ENCODE peak calls at places on chromosome 12, in four cellular contexts. One of them, this sample, is unnamed.

GRCh38 chr12:69933115-69933552 is 108.1 kb downstream of the MYRFL start:
- DNase-seq in K562: no peak
- DNase-seq in H1: peak; percentile 63
- DNase-seq in GM12878: no peak
- DNase-seq in this sample: no peak

GRCh38 chr12:125021771-125022170 is 28.3 kb downstream of the BRI3BP start:
- DNase-seq in H1: no peak
- DNase-seq in GM12878: no peak
- DNase-seq in K562: no peak
- DNase-seq in this sample: no peak

GRCh38 chr12:61513972-61514371 is 746.2 kb upstream of the USP15 start:
- DNase-seq in GM12878: no peak
- DNase-seq in K562: no peak
- DNase-seq in H1: no peak
- DNase-seq in this sample: no peak

GRCh38 chr12:32445356-32445755 is 46.0 kb downstream of the FGD4 start:
- DNase-seq in H1: no peak
- DNase-seq in K562: no peak
- DNase-seq in GM12878: no peak
- DNase-seq in this sample: no peak

GRCh38 chr12:69023840-69024239 is 90.9 kb upstream of the CPM start:
- DNase-seq in H1: no peak
- DNase-seq in K562: no peak
- DNase-seq in GM12878: no peak
- DNase-seq in this sample: no peak

GRCh38 chr12:133202493-133203343 is 21.4 kb downstream of the ZNF268 start:
- DNase-seq in H1: no peak
- DNase-seq in K562: no peak
- DNase-seq in GM12878: no peak
- DNase-seq in this sample: no peak

GRCh38 chr12:120342156-120342555 is 14.6 kb upstream of the PLA2G1B start:
- DNase-seq in GM12878: no peak
- DNase-seq in K562: no peak
- DNase-seq in H1: peak; percentile 54
- DNase-seq in this sample: no peak

GRCh38 chr12:98701166-98701565 is 56.1 kb downstream of the APAF1 start:
- DNase-seq in K562: no peak
- DNase-seq in H1: no peak
- DNase-seq in GM12878: no peak
- DNase-seq in this sample: no peak

GRCh38 chr12:125249932-125250331 is 184.7 kb downstream of the AACS start:
- DNase-seq in H1: no peak
- DNase-seq in K562: no peak
- DNase-seq in GM12878: no peak
- DNase-seq in this sample: no peak

GRCh38 chr12:115000038-115000437 is 316.1 kb upstream of the TBX3 start:
- DNase-seq in GM12878: peak; percentile 31
- DNase-seq in K562: no peak
- DNase-seq in H1: no peak
- DNase-seq in this sample: peak; percentile 52

GRCh38 chr12:43579240-43579639 is 27.2 kb upstream of the ADAMTS20 start:
- DNase-seq in H1: no peak
- DNase-seq in K562: no peak
- DNase-seq in GM12878: no peak
- DNase-seq in this sample: no peak

GRCh38 chr12:67884596-67884995 is 104.7 kb upstream of the IFNG-AS1 start:
- DNase-seq in GM12878: no peak
- DNase-seq in H1: no peak
- DNase-seq in K562: no peak
- DNase-seq in this sample: no peak

GRCh38 chr12:77974643-77975042 is 143.9 kb downstream of the NAV3 start:
- DNase-seq in K562: no peak
- DNase-seq in H1: no peak
- DNase-seq in GM12878: no peak
- DNase-seq in this sample: no peak
- H3K9ac ChIP-seq in K562: no peak overlapping the region
- H3K9ac ChIP-seq in H1: no peak overlapping the region
- H3K9ac ChIP-seq in GM12878: no peak overlapping the region
- H3K9ac ChIP-seq in this sample: no peak overlapping the region

DNA sequence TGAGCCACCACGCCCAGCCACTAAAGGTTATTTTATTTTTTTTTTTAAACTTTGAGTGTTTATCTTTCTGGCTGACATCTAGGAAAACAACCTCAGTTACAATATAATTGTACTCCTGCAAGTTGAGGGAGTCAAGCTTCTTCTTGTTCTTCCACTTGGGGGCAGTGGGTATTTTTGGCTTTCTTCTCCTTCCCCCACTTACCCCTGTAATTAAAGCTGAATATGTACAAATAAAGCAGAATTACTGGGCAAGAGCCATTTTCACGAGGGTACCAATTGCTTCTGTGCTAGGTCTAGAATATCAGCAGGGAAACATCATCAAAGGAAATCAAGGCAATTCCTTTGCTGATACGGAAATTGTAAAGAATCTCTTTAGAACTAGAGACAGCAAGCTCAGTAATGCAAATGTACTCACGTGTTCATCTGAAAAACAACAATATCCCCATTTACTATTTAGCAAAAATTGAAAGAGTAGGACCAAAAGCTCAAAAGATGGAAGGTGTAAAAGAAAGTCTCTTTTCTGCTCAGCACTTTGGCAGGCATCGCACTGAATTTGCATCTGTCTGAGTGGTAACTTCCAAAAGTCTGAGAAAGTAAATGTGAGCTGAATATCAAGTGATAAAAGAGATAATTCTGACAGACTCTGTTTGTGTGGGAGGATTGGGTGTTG is 72.8 kb downstream of the TAOK3 start:
- DNase-seq in H1: no peak
- DNase-seq in K562: peak; percentile 9
- DNase-seq in GM12878: no peak
- DNase-seq in this sample: no peak
- TF ChIP-seq CREB1 in H1: no peak
- TF ChIP-seq CREB1 in K562: no peak
- TF ChIP-seq CREB1 in GM12878: no peak
- TF ChIP-seq CREB1 in this sample: no peak

GRCh38 chr12:49627752-49628360 is 4.5 kb downstream of the PRPF40B start:
- DNase-seq in H1: no peak
- DNase-seq in K562: no peak
- DNase-seq in GM12878: no peak
- DNase-seq in this sample: no peak
- TF ChIP-seq MAX in H1: no peak
- TF ChIP-seq MAX in K562: no peak
- TF ChIP-seq MAX in GM12878: no peak
- TF ChIP-seq MAX in this sample: no peak

GRCh38 chr12:118356809-118357326 is 15.8 kb downstream of the TAOK3 start:
- DNase-seq in K562: no peak
- DNase-seq in H1: no peak
- DNase-seq in GM12878: no peak
- DNase-seq in this sample: no peak

GRCh38 chr12:118358008-118358359 is 14.7 kb downstream of the TAOK3 start:
- DNase-seq in GM12878: no peak
- DNase-seq in H1: no peak
- DNase-seq in K562: no peak
- DNase-seq in this sample: no peak

GRCh38 chr12:118359541-118359915 is 13.2 kb downstream of the TAOK3 start:
- DNase-seq in H1: no peak
- DNase-seq in GM12878: no peak
- DNase-seq in K562: no peak
- DNase-seq in this sample: no peak

GRCh38 chr12:118357327-118358007 is 15.2 kb downstream of the TAOK3 start:
- DNase-seq in K562: peak; percentile 90
- DNase-seq in GM12878: peak; percentile 62
- DNase-seq in H1: no peak
- DNase-seq in this sample: no peak

DNA sequence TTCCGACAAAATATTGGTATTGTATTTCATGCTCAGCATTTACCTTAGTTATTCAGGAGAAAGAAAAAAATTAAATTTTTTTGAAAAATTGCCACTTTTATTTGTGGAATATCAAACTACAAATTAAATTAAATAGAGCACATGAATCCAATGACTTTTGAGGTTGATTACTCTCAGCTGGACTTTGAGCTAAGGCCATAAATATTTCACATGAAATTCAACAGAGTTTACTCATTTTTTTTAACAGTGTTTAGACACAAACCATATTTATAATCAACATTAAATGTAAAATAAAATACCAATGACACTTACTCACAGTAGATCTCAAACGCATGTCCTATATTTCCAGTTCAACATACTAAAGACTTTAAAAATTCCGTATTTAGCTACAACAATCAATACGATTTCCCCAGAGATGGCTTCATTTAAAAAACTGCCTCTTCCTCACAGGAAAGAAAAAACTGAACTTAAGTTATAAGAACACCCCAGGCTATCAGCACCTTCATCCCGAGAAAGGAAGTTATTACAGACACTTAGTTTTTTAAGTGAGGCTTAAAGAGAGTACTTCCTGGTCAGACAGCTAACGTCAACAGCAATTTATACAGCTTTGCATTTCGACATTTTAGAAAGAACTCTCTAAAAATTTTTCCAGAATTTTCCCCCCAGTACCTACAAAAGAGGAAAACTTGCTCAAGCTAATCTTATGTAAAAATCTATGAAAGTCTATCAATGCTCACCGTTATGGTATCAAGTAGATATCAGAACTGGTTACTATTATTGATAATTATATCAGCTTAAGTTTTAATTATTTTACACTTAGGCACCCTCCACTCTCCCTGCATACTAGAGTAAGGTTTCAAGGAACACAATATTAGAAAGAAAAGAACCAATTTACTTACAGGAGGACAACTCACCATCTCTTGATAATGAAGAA is 13.8 kb downstream of the TAOK3 start:
- DNase-seq in GM12878: no peak
- DNase-seq in H1: no peak
- DNase-seq in K562: peak; percentile 33
- DNase-seq in this sample: no peak
- H3K9ac ChIP-seq in GM12878: peak overlapping the region; percentile 71
- H3K9ac ChIP-seq in H1: no peak overlapping the region
- H3K9ac ChIP-seq in K562: peak overlapping the region; percentile 87
- H3K9ac ChIP-seq in this sample: no peak overlapping the region

GRCh38 chr12:119171266-119171665 is 7.5 kb upstream of the HSPB8 start:
- DNase-seq in GM12878: no peak
- DNase-seq in H1: no peak
- DNase-seq in K562: no peak
- DNase-seq in this sample: no peak
- TF ChIP-seq CREB1 in GM12878: no peak
- TF ChIP-seq CREB1 in H1: no peak
- TF ChIP-seq CREB1 in K562: no peak
- TF ChIP-seq CREB1 in this sample: no peak

DNA sequence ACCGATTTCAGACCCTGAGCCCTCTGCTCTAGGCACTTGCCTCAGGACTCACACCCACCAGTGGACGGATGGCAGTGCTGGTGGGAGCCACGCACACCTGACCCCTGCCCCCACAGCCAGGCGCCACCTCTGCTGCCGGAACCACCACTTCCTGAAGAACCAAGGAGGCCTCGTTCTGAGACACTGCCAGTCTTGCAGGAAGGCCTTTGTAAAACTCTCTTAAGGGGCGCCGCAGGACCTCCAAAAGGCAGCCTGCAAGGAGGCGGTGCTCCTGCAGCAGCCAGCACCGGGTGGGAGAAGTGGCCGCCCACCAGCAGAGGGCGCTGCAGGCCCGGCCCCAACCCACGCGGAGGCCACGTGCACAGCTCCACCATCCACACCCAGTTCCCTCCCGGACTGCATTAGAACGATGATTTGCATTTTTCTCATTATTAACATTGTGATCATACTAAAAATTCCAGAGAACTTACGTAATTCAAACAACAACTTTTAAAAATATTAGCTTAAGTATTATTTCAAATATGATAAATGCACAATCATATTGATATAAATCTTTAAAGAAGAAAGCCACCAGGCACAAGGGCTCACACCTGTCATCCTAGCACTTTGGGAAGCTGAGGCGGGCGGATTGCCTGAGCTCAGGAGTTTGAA is 12.8 kb downstream of the STX2 start:
- DNase-seq in H1: peak; percentile 96
- DNase-seq in K562: peak; percentile 89
- DNase-seq in GM12878: no peak
- DNase-seq in this sample: peak; percentile 33
- TF ChIP-seq MAX in H1: peak; percentile 100
- TF ChIP-seq MAX in K562: peak; percentile 99
- TF ChIP-seq MAX in GM12878: no peak
- TF ChIP-seq MAX in this sample: peak; percentile 96

GRCh38 chr12:111412007-111412829 is 6.5 kb downstream of the SH2B3 start:
- DNase-seq in GM12878: no peak
- DNase-seq in K562: no peak
- DNase-seq in H1: no peak
- DNase-seq in this sample: no peak
- H3K9ac ChIP-seq in GM12878: no peak overlapping the region
- H3K9ac ChIP-seq in K562: peak overlapping the region; percentile 90
- H3K9ac ChIP-seq in H1: no peak overlapping the region
- H3K9ac ChIP-seq in this sample: no peak overlapping the region

GRCh38 chr12:20547788-20548575 is 147.2 kb upstream of the SLCO1C1 start:
- DNase-seq in H1: no peak
- DNase-seq in K562: no peak
- DNase-seq in GM12878: no peak
- DNase-seq in this sample: no peak

GRCh38 chr12:20546267-20546666 is 148.9 kb upstream of the SLCO1C1 start:
- DNase-seq in H1: no peak
- DNase-seq in GM12878: no peak
- DNase-seq in K562: no peak
- DNase-seq in this sample: no peak

GRCh38 chr12:20549115-20549719 is 145.9 kb upstream of the SLCO1C1 start:
- DNase-seq in H1: no peak
- DNase-seq in K562: no peak
- DNase-seq in GM12878: no peak
- DNase-seq in this sample: peak; percentile 4

DNA sequence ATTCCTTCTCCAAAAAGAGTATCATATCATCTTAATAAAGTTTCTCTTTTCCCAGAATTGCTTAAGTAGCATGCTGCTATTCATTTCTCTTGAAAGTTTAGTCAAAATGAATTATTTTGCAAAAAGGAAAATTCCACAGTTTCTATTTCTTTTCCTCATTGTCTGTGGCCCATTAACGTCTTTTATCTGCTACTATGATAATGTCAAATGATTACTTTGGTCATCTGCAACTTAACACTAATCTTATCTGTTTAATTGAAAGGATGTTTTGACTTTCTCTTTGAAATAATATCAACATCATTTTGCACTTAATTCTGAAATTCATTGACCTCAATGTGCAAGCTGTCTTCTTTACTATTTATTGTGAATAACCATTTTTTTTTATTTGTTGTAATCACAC is 146.5 kb upstream of the SLCO1C1 start:
- DNase-seq in K562: no peak
- DNase-seq in H1: no peak
- DNase-seq in GM12878: no peak
- DNase-seq in this sample: no peak
- TF ChIP-seq CREB1 in K562: no peak
- TF ChIP-seq CREB1 in H1: no peak
- TF ChIP-seq CREB1 in GM12878: no peak
- TF ChIP-seq CREB1 in this sample: no peak

This sample was measured in HepG2.